ENCODE peak calls at places on chromosomes 13 and 19, in five cellular contexts. One of them, this sample, is unnamed.
A peak's percentile ranks its signal among the peaks of the same experiment; 100 is the strongest.

GRCh38 chr13:32666990-32667571 is 80.8 kb downstream of the PDS5B start:
- DNase-seq in IMR-90: no peak
- DNase-seq in heart left ventricle: no peak
- DNase-seq in adrenal gland: no peak
- DNase-seq in transverse colon: no peak
- DNase-seq in this sample: no peak

GRCh38 chr19:42254083-42254849 is 662 bp downstream of the ERF start:
- DNase-seq in transverse colon: peak; percentile 84
- DNase-seq in IMR-90: peak; percentile 32
- DNase-seq in adrenal gland: peak; percentile 73
- DNase-seq in heart left ventricle: peak; percentile 84
- DNase-seq in this sample: peak; percentile 75

GRCh38 chr19:2064788-2065524 is 13.9 kb upstream of the MKNK2 start:
- DNase-seq in transverse colon: no peak
- DNase-seq in IMR-90: no peak
- DNase-seq in adrenal gland: peak; percentile 82
- DNase-seq in heart left ventricle: peak; percentile 72
- DNase-seq in this sample: no peak

GRCh38 chr19:44003461-44004134 is 841 bp downstream of the ZNF230 start:
- DNase-seq in IMR-90: no peak
- DNase-seq in transverse colon: peak; percentile 8
- DNase-seq in heart left ventricle: no peak
- DNase-seq in adrenal gland: no peak
- DNase-seq in this sample: no peak

GRCh38 chr13:102317593-102317992 is 84.3 kb downstream of the FGF14 start:
- DNase-seq in adrenal gland: peak; percentile 53
- DNase-seq in IMR-90: peak; percentile 8
- DNase-seq in transverse colon: peak; percentile 47
- DNase-seq in heart left ventricle: peak; percentile 90
- DNase-seq in this sample: no peak

GRCh38 chr19:13149628-13150186 is 468 bp downstream of the STX10 start:
- DNase-seq in transverse colon: peak; percentile 68
- DNase-seq in heart left ventricle: peak; percentile 71
- DNase-seq in adrenal gland: peak; percentile 79
- DNase-seq in IMR-90: no peak
- DNase-seq in this sample: peak; percentile 37

GRCh38 chr19:6278740-6279619 is 795 bp downstream of the MLLT1 start:
- DNase-seq in transverse colon: no peak
- DNase-seq in adrenal gland: no peak
- DNase-seq in IMR-90: no peak
- DNase-seq in heart left ventricle: no peak
- DNase-seq in this sample: no peak

GRCh38 chr13:23688336-23688735 is 118.1 kb downstream of the TNFRSF19 start:
- DNase-seq in heart left ventricle: no peak
- DNase-seq in adrenal gland: no peak
- DNase-seq in transverse colon: no peak
- DNase-seq in IMR-90: peak; percentile 40
- DNase-seq in this sample: no peak

GRCh38 chr19:21586341-21587116 is 81.1 kb downstream of the ZNF429 start:
- DNase-seq in transverse colon: peak; percentile 19
- DNase-seq in IMR-90: no peak
- DNase-seq in heart left ventricle: peak; percentile 55
- DNase-seq in adrenal gland: peak; percentile 57
- DNase-seq in this sample: peak; percentile 13

GRCh38 chr19:439167-439900 is 21.5 kb downstream of the SHC2 start:
- DNase-seq in heart left ventricle: no peak
- DNase-seq in IMR-90: no peak
- DNase-seq in adrenal gland: no peak
- DNase-seq in transverse colon: no peak
- DNase-seq in this sample: no peak

GRCh38 chr13:40770609-40770933 is 419 bp downstream of the MRPS31 start:
- DNase-seq in transverse colon: no peak
- DNase-seq in adrenal gland: no peak
- DNase-seq in heart left ventricle: no peak
- DNase-seq in IMR-90: no peak
- DNase-seq in this sample: no peak

GRCh38 chr19:35495107-35496064 is 5.1 kb upstream of the KRTDAP start:
- DNase-seq in adrenal gland: peak; percentile 70
- DNase-seq in IMR-90: peak; percentile 55
- DNase-seq in transverse colon: peak; percentile 59
- DNase-seq in heart left ventricle: peak; percentile 71
- DNase-seq in this sample: peak; percentile 32

GRCh38 chr13:37149380-37149779 is 43.9 kb upstream of the CSNK1A1L start:
- DNase-seq in adrenal gland: no peak
- DNase-seq in heart left ventricle: no peak
- DNase-seq in transverse colon: no peak
- DNase-seq in IMR-90: no peak
- DNase-seq in this sample: no peak

GRCh38 chr13:66656050-66656449 is 574.1 kb downstream of the PCDH9 start:
- DNase-seq in transverse colon: no peak
- DNase-seq in IMR-90: no peak
- DNase-seq in adrenal gland: no peak
- DNase-seq in heart left ventricle: no peak
- DNase-seq in this sample: no peak

GRCh38 chr13:43008591-43008990 is 14.8 kb upstream of the DNAJC15 start:
- DNase-seq in adrenal gland: no peak
- DNase-seq in IMR-90: no peak
- DNase-seq in transverse colon: no peak
- DNase-seq in heart left ventricle: no peak
- DNase-seq in this sample: no peak

GRCh38 chr13:99164226-99164625 is 36.4 kb upstream of the UBAC2 start:
- DNase-seq in IMR-90: no peak
- DNase-seq in transverse colon: no peak
- DNase-seq in adrenal gland: no peak
- DNase-seq in heart left ventricle: no peak
- DNase-seq in this sample: no peak

GRCh38 chr13:97221989-97222700 is at the start of gene MBNL2:
- DNase-seq in heart left ventricle: peak; percentile 91
- DNase-seq in transverse colon: peak; percentile 94
- DNase-seq in IMR-90: peak; percentile 94
- DNase-seq in adrenal gland: peak; percentile 95
- DNase-seq in this sample: peak; percentile 95

GRCh38 chr13:34338102-34338501 is 520.2 kb downstream of the RFC3 start:
- DNase-seq in IMR-90: no peak
- DNase-seq in heart left ventricle: no peak
- DNase-seq in transverse colon: no peak
- DNase-seq in adrenal gland: no peak
- DNase-seq in this sample: no peak

GRCh38 chr13:36275190-36276002 is 22.2 kb downstream of the CCDC169 start:
- DNase-seq in heart left ventricle: no peak
- DNase-seq in IMR-90: peak; percentile 72
- DNase-seq in adrenal gland: peak; percentile 17
- DNase-seq in transverse colon: no peak
- DNase-seq in this sample: peak; percentile 55

GRCh38 chr19:38656171-38656981 is 8.9 kb downstream of the ACTN4 start:
- DNase-seq in IMR-90: peak; percentile 63
- DNase-seq in transverse colon: no peak
- DNase-seq in adrenal gland: no peak
- DNase-seq in heart left ventricle: no peak
- DNase-seq in this sample: no peak

GRCh38 chr19:15463865-15464371 is 426 bp downstream of the RASAL3 start:
- DNase-seq in transverse colon: peak; percentile 64
- DNase-seq in heart left ventricle: no peak
- DNase-seq in adrenal gland: no peak
- DNase-seq in IMR-90: no peak
- DNase-seq in this sample: no peak

GRCh38 chr13:113650275-113650674 is 7.7 kb downstream of the ATP4B start:
- DNase-seq in heart left ventricle: no peak
- DNase-seq in transverse colon: peak; percentile 4
- DNase-seq in adrenal gland: peak; percentile 9
- DNase-seq in IMR-90: no peak
- DNase-seq in this sample: no peak

GRCh38 chr19:43797556-43797955 is 4.7 kb downstream of the LYPD5 start:
- DNase-seq in transverse colon: no peak
- DNase-seq in heart left ventricle: no peak
- DNase-seq in adrenal gland: no peak
- DNase-seq in IMR-90: no peak
- DNase-seq in this sample: no peak

GRCh38 chr13:75010941-75011340 is 471.0 kb downstream of the TBC1D4 start:
- DNase-seq in adrenal gland: no peak
- DNase-seq in transverse colon: no peak
- DNase-seq in IMR-90: no peak
- DNase-seq in heart left ventricle: no peak
- DNase-seq in this sample: no peak

GRCh38 chr19:38375748-38376147 is 1.4 kb downstream of the PSMD8 start:
- DNase-seq in heart left ventricle: peak; percentile 63
- DNase-seq in IMR-90: peak; percentile 20
- DNase-seq in adrenal gland: no peak
- DNase-seq in transverse colon: no peak
- DNase-seq in this sample: peak; percentile 58

GRCh38 chr19:33727331-33728028 is 69.2 kb upstream of the KCTD15 start:
- DNase-seq in adrenal gland: no peak
- DNase-seq in IMR-90: no peak
- DNase-seq in heart left ventricle: no peak
- DNase-seq in transverse colon: no peak
- DNase-seq in this sample: no peak

GRCh38 chr13:39676315-39676876 is 20.9 kb downstream of the COG6 start:
- DNase-seq in adrenal gland: no peak
- DNase-seq in IMR-90: peak; percentile 39
- DNase-seq in heart left ventricle: no peak
- DNase-seq in transverse colon: no peak
- DNase-seq in this sample: peak; percentile 28

DNA sequence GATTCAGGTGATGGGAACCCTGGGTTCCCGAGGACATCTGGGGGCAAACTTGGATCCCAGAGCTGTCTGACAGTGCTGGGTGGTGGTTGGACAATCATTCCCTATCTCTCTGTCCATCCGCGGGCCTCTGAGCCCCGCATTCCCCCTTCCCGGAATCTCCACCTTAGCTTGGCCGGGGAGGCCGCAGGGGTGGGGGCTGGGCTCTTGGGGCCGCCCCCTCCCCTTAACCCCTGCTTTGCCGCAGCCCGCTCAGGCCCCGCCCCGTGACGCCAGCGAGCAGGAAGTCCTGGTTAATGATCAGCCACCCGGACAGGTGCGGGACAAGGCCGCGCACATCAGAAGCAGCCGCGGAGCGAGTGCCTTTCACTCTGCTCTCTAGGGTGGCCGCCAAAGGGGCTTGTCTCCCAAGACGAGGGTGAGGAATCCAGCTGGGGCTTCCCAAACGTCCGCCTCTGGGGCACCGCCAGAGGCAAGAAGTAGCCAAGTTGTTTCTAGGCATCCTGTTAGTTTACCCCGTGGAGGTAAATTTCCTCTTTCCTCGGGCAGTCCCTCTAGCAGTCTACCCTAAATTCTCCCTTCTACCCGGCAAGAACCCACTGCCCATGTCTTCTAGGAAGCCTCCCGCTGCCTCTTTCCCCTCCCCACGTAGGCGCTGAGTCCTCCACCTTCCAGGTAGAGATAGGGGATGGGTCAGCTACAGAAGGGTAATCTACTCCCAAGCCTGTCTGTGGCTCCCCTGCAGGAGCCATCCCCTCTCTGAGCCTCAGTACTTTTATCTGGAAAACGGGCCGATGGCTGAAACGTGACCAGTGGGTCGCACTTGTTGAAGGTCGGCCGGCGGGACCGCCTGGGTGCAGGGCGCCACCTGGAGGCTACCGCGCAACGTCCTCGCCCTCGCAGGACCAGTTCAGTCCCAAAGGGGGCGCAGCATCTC is 3.0 kb downstream of the IRF2BP1 start:
- DNase-seq in transverse colon: peak; percentile 93
- DNase-seq in heart left ventricle: peak; percentile 77
- DNase-seq in IMR-90: peak; percentile 82
- DNase-seq in adrenal gland: peak; percentile 87
- DNase-seq in this sample: peak; percentile 80
- TF ChIP-seq POLR2A in transverse colon: peak; percentile 74
- TF ChIP-seq POLR2A in heart left ventricle: no peak
- TF ChIP-seq POLR2A in IMR-90: no peak
- TF ChIP-seq POLR2A in adrenal gland: no peak
- TF ChIP-seq POLR2A in this sample: peak; percentile 71

GRCh38 chr19:8503506-8503905 is 1.1 kb upstream of the PRAM1 start:
- DNase-seq in adrenal gland: no peak
- DNase-seq in IMR-90: no peak
- DNase-seq in transverse colon: no peak
- DNase-seq in heart left ventricle: no peak
- DNase-seq in this sample: no peak

GRCh38 chr19:8506402-8506957 is 4.0 kb upstream of the PRAM1 start:
- DNase-seq in transverse colon: no peak
- DNase-seq in IMR-90: no peak
- DNase-seq in adrenal gland: no peak
- DNase-seq in heart left ventricle: no peak
- DNase-seq in this sample: no peak

GRCh38 chr19:8504171-8504570 is 1.7 kb upstream of the PRAM1 start:
- DNase-seq in IMR-90: no peak
- DNase-seq in heart left ventricle: no peak
- DNase-seq in transverse colon: no peak
- DNase-seq in adrenal gland: no peak
- DNase-seq in this sample: no peak

GRCh38 chr19:8501968-8502367 is 472 bp downstream of the PRAM1 start:
- DNase-seq in adrenal gland: no peak
- DNase-seq in heart left ventricle: no peak
- DNase-seq in transverse colon: no peak
- DNase-seq in IMR-90: no peak
- DNase-seq in this sample: no peak

GRCh38 chr19:8505680-8506401 is 3.4 kb upstream of the PRAM1 start:
- DNase-seq in heart left ventricle: peak; percentile 83
- DNase-seq in IMR-90: peak; percentile 49
- DNase-seq in transverse colon: peak; percentile 82
- DNase-seq in adrenal gland: peak; percentile 80
- DNase-seq in this sample: peak; percentile 84
- TF ChIP-seq POLR2A in heart left ventricle: peak; percentile 17
- TF ChIP-seq POLR2A in IMR-90: no peak
- TF ChIP-seq POLR2A in transverse colon: no peak
- TF ChIP-seq POLR2A in adrenal gland: no peak
- TF ChIP-seq POLR2A in this sample: peak; percentile 16

DNA sequence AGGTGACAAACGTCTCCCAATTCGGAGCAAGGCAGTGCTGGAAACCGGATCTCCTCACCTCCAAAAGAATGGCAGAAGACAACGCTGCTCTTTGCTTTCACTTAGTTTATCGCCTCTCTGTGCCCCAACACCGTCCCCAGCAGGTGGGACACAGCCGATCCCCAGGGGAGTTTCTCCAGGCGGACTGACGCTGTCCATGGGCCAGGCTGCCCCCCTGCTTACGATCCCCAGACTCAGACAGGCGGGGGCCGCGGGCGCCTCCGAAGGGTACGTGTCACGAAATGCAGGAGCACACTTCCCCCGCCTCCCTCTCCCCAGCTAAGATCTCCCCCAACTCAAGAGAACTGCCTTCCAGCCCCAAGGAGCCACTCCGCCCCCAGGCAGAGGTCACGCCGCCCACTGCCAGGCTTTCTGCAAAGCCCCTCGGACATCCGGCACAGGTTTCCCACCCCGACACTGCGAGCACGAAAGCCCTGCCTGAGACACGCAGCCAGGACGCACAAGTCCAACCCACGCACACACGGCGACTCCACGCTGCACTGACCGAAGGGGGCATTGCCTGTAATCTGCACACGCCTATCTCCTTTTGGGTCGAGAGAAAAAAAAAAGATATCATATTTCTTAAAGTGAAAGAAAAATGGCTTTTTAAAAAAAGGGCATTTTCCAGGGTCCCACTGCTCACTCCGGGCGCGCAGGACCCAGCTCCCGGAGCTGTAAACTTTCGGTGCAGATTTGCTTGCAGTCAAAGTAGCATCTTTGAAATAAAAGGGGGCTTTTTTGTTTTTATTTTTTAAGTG is 1.9 kb downstream of the SPRY2 start:
- DNase-seq in IMR-90: peak; percentile 88
- DNase-seq in adrenal gland: peak; percentile 85
- DNase-seq in heart left ventricle: peak; percentile 88
- DNase-seq in transverse colon: peak; percentile 60
- DNase-seq in this sample: peak; percentile 85
- TF ChIP-seq POLR2A in IMR-90: peak; percentile 86
- TF ChIP-seq POLR2A in adrenal gland: no peak
- TF ChIP-seq POLR2A in heart left ventricle: peak; percentile 32
- TF ChIP-seq POLR2A in transverse colon: no peak
- TF ChIP-seq POLR2A in this sample: no peak

GRCh38 chr13:27476943-27477681 is 26.7 kb upstream of the MTIF3 start:
- DNase-seq in heart left ventricle: no peak
- DNase-seq in IMR-90: peak; percentile 50
- DNase-seq in transverse colon: no peak
- DNase-seq in adrenal gland: no peak
- DNase-seq in this sample: no peak
- TF ChIP-seq POLR2A in heart left ventricle: no peak
- TF ChIP-seq POLR2A in IMR-90: no peak
- TF ChIP-seq POLR2A in transverse colon: no peak
- TF ChIP-seq POLR2A in adrenal gland: no peak
- TF ChIP-seq POLR2A in this sample: no peak

This sample was measured in prostate gland.